ENCODE peak calls at places on chromosomes 11 and 22, in ten cellular contexts. V is activated T-cell treated with anti-CD3 and anti-CD28 coated beads for 1 hour; Q is Ammon's horn; O is cardiac muscle cell; E is stimulated activated CD4-positive, alpha-beta T cell treated with anti-CD3 and anti-CD28 coated beads, Interleukin-12 subunit alpha, Interleukin-12 subunit beta, amount 100 ng/mL, for 4 hours; L is left kidney; W is CD8-positive, alpha-beta memory T cell; T is HuH-7.5; P is NCI-H2171 treated with DMSO at 0.1 percent for 48 hours; G is activated CD4-positive, alpha-beta T cell treated with anti-CD3 and anti-CD28 coated beads for 48 hours. H is an unnamed sample.

GRCh38 chr11:69215784-69216415 is 60.2 kb downstream of the SMIM38 start:
- DNase-seq in V (no peak), Q (no peak), O (no peak), E (no peak), L (no peak), W (no peak), T (no peak), P (peak; percentile 82), G (no peak), H (no peak)

GRCh38 chr22:47918276-47918928 is 1156.0 kb downstream of the TBC1D22A start:
- DNase-seq in V (peak; percentile 6), Q (no peak), O (no peak), E (no peak), L (peak; percentile 68), W (peak; percentile 12), T (no peak), P (peak; percentile 75), G (peak; percentile 41), H (peak; percentile 8)

GRCh38 chr11:129251067-129251466 is 58.9 kb upstream of the ARHGAP32 start:
- DNase-seq in V (no peak), Q (no peak), O (no peak), E (no peak), L (peak; percentile 15), W (no peak), T (no peak), P (no peak), G (no peak), H (no peak)

GRCh38 chr11:101326141-101326540 is 196.5 kb upstream of the PGR start:
- DNase-seq in V (no peak), Q (no peak), O (no peak), E (no peak), L (no peak), W (no peak), T (no peak), P (no peak), G (no peak), H (no peak)

GRCh38 chr22:35576671-35577070 is 36.0 kb downstream of the RASD2 start:
- DNase-seq in V (no peak), Q (no peak), O (no peak), E (no peak), L (no peak), W (no peak), T (no peak), P (no peak), G (no peak), H (no peak)

GRCh38 chr11:12354750-12355545 is 22.4 kb upstream of the PARVA start:
- DNase-seq in V (no peak), Q (no peak), O (no peak), E (no peak), L (peak; percentile 24), W (no peak), T (no peak), P (no peak), G (no peak), H (no peak)

GRCh38 chr11:134229131-134229790 is 4.8 kb downstream of the VPS26B start:
- DNase-seq in V (no peak), Q (no peak), O (no peak), E (no peak), L (no peak), W (no peak), T (no peak), P (no peak), G (no peak), H (no peak)

GRCh38 chr11:967995-968751 is 42.5 kb downstream of the AP2A2 start:
- DNase-seq in V (no peak), Q (no peak), O (no peak), E (no peak), L (no peak), W (no peak), T (no peak), P (no peak), G (no peak), H (no peak)

GRCh38 chr11:67355023-67355793 is 1.9 kb upstream of the POLD4 start:
- DNase-seq in V (no peak), Q (no peak), O (no peak), E (no peak), L (no peak), W (no peak), T (peak; percentile 32), P (no peak), G (no peak), H (no peak)

GRCh38 chr22:39960791-39961746 is 872 bp downstream of the TMA7B start:
- DNase-seq in V (peak; percentile 29), Q (no peak), O (no peak), E (peak; percentile 39), L (no peak), W (peak; percentile 56), T (no peak), P (no peak), G (peak; percentile 82), H (peak; percentile 45)

GRCh38 chr11:110430267-110431211 is 791 bp downstream of the FDX1 start:
- DNase-seq in V (peak; percentile 1), Q (peak; percentile 33), O (peak; percentile 33), E (no peak), L (peak; percentile 79), W (no peak), T (no peak), P (peak; percentile 41), G (peak; percentile 12), H (peak; percentile 9)

GRCh38 chr11:40130427-40130826 is 1329.0 kb downstream of the LRRC4C start:
- DNase-seq in V (no peak), Q (peak; percentile 78), O (peak; percentile 11), E (no peak), L (peak; percentile 30), W (no peak), T (no peak), P (no peak), G (no peak), H (no peak)

GRCh38 chr11:117097567-117098268 is 510 bp downstream of the SIK3 start:
- DNase-seq in V (peak; percentile 19), Q (peak; percentile 61), O (peak; percentile 69), E (peak; percentile 32), L (peak; percentile 80), W (no peak), T (no peak), P (peak; percentile 57), G (peak; percentile 48), H (peak; percentile 11)

GRCh38 chr11:125370561-125371389 is 125.3 kb downstream of the FEZ1 start:
- DNase-seq in V (no peak), Q (no peak), O (no peak), E (no peak), L (peak; percentile 71), W (no peak), T (no peak), P (no peak), G (no peak), H (no peak)

GRCh38 chr11:121651267-121651625 is 198.5 kb upstream of the SORL1-AS1 start:
- DNase-seq in V (no peak), Q (no peak), O (no peak), E (no peak), L (no peak), W (no peak), T (no peak), P (no peak), G (no peak), H (no peak)

GRCh38 chr22:22756109-22756508 is 111.7 kb downstream of the GGTLC2 start:
- DNase-seq in V (no peak), Q (no peak), O (no peak), E (no peak), L (no peak), W (no peak), T (no peak), P (no peak), G (no peak), H (no peak)

GRCh38 chr11:61068581-61068980 is 33.7 kb upstream of the CD5 start:
- DNase-seq in V (no peak), Q (no peak), O (no peak), E (no peak), L (no peak), W (no peak), T (no peak), P (no peak), G (no peak), H (no peak)

GRCh38 chr11:110479445-110480101 is 49.8 kb downstream of the FDX1 start:
- DNase-seq in V (no peak), Q (peak; percentile 65), O (peak; percentile 20), E (no peak), L (no peak), W (no peak), T (no peak), P (peak; percentile 41), G (no peak), H (no peak)

GRCh38 chr11:122007611-122008071 is 108.4 kb downstream of the BLID start:
- DNase-seq in V (no peak), Q (peak; percentile 71), O (no peak), E (no peak), L (peak; percentile 6), W (no peak), T (no peak), P (no peak), G (no peak), H (no peak)

GRCh38 chr11:27444801-27445215 is 27.8 kb downstream of the LGR4 start:
- DNase-seq in V (no peak), Q (no peak), O (no peak), E (no peak), L (peak; percentile 73), W (no peak), T (no peak), P (no peak), G (no peak), H (no peak)

GRCh38 chr11:129056916-129057315 is 114.2 kb upstream of the TP53AIP1 start:
- DNase-seq in V (no peak), Q (no peak), O (no peak), E (no peak), L (no peak), W (no peak), T (no peak), P (no peak), G (no peak), H (no peak)

GRCh38 chr22:36077261-36077660 is 48.6 kb upstream of the RBFOX2 start:
- DNase-seq in V (no peak), Q (no peak), O (no peak), E (no peak), L (no peak), W (no peak), T (no peak), P (no peak), G (no peak), H (no peak)

H was measured in activated effector memory CD4-positive, alpha-beta T cell treated with Interleukin-2 at 50 U/mL for 16 hours.